ENCODE peak calls at places on chromosome 7, in ten cellular contexts. Z is RWPE1; G is stimulated activated CD4-positive, alpha-beta T cell treated with anti-CD3 and anti-CD28 coated beads, Interleukin-15, amount 100 ng/mL, for 48 hours; K is NCI-H460; R is cardiac fibroblast; A is neuronal stem cell; Q is skeletal muscle cell; O is GM19239; W is OCI-M1; E is naive thymus-derived CD8-positive, alpha-beta T cell. P is an unnamed sample.

GRCh38 chr7:94511763-94512162 is 2.2 kb downstream of the CASD1 start:
- DNase-seq in Z (peak), G (no peak), K (no peak), R (no peak), A (no peak), Q (no peak), O (no peak), W (no peak), E (no peak), P (no peak)

GRCh38 chr7:40447345-40447744 is 312.5 kb downstream of the SUGCT start:
- DNase-seq in Z (no peak), G (no peak), K (no peak), R (no peak), A (no peak), Q (no peak), O (no peak), W (peak), E (no peak), P (no peak)

GRCh38 chr7:116417593-116418345 is 81.8 kb upstream of the CAV2 start:
- DNase-seq in Z (no peak), G (no peak), K (peak), R (no peak), A (no peak), Q (no peak), O (no peak), W (peak), E (no peak), P (no peak)

GRCh38 chr7:47227762-47228177 is 354.1 kb downstream of the TNS3 start:
- DNase-seq in Z (no peak), G (no peak), K (no peak), R (peak), A (no peak), Q (peak), O (no peak), W (peak), E (no peak), P (peak)

GRCh38 chr7:103504505-103505135 is 58.6 kb upstream of the SLC26A5 start:
- DNase-seq in Z (no peak), G (no peak), K (no peak), R (no peak), A (no peak), Q (no peak), O (no peak), W (peak), E (no peak), P (no peak)

GRCh38 chr7:69173341-69173740 is 424.9 kb upstream of the AUTS2 start:
- DNase-seq in Z (no peak), G (no peak), K (no peak), R (no peak), A (no peak), Q (no peak), O (no peak), W (no peak), E (no peak), P (no peak)

GRCh38 chr7:29878081-29878688 is 71.9 kb downstream of the WIPF3 start:
- DNase-seq in Z (peak), G (no peak), K (peak), R (peak), A (no peak), Q (no peak), O (no peak), W (peak), E (peak), P (peak)

GRCh38 chr7:112001089-112001826 is 204.9 kb downstream of the DOCK4 start:
- DNase-seq in Z (peak), G (no peak), K (peak), R (peak), A (no peak), Q (peak), O (no peak), W (no peak), E (no peak), P (no peak)

GRCh38 chr7:156544919-156545715 is 95.5 kb upstream of the RNF32 start:
- DNase-seq in Z (no peak), G (no peak), K (no peak), R (no peak), A (no peak), Q (no peak), O (no peak), W (no peak), E (no peak), P (no peak)

GRCh38 chr7:80488406-80488805 is 23.5 kb downstream of the GNAT3 start:
- DNase-seq in Z (no peak), G (no peak), K (no peak), R (peak), A (no peak), Q (no peak), O (no peak), W (no peak), E (no peak), P (no peak)

GRCh38 chr7:71486856-71487628 is 355.1 kb downstream of the GALNT17 start:
- DNase-seq in Z (no peak), G (no peak), K (peak), R (peak), A (no peak), Q (peak), O (no peak), W (no peak), E (no peak), P (no peak)

GRCh38 chr7:36346260-36346831 is 43.3 kb upstream of the ANLN start:
- DNase-seq in Z (no peak), G (no peak), K (no peak), R (peak), A (no peak), Q (peak), O (no peak), W (no peak), E (no peak), P (no peak)

GRCh38 chr7:2138146-2138765 is 94.5 kb downstream of the MAD1L1 start:
- DNase-seq in Z (no peak), G (peak), K (no peak), R (no peak), A (no peak), Q (no peak), O (peak), W (no peak), E (peak), P (peak)

GRCh38 chr7:143288836-143289235 is 685 bp downstream of the CASP2 start:
- DNase-seq in Z (no peak), G (no peak), K (no peak), R (peak), A (no peak), Q (no peak), O (no peak), W (peak), E (peak), P (no peak)

GRCh38 chr7:121023683-121024507 is 35.4 kb downstream of the CPED1 start:
- DNase-seq in Z (no peak), G (no peak), K (no peak), R (no peak), A (no peak), Q (no peak), O (no peak), W (no peak), E (no peak), P (no peak)

GRCh38 chr7:135718794-135719436 is 9.1 kb downstream of the SLC13A4 start:
- DNase-seq in Z (no peak), G (no peak), K (no peak), R (no peak), A (peak), Q (no peak), O (no peak), W (no peak), E (no peak), P (no peak)

GRCh38 chr7:81268551-81268950 is 349.7 kb upstream of the SEMA3C start:
- DNase-seq in Z (no peak), G (no peak), K (no peak), R (no peak), A (no peak), Q (no peak), O (no peak), W (peak), E (no peak), P (no peak)

GRCh38 chr7:80870806-80871205 is 48.0 kb downstream of the SEMA3C start:
- DNase-seq in Z (no peak), G (no peak), K (no peak), R (no peak), A (no peak), Q (no peak), O (no peak), W (no peak), E (no peak), P (no peak)

GRCh38 chr7:153061913-153062528 is 302.5 kb downstream of the ACTR3B start:
- DNase-seq in Z (no peak), G (no peak), K (peak), R (no peak), A (peak), Q (no peak), O (no peak), W (peak), E (no peak), P (no peak)

GRCh38 chr7:102064361-102065025 is 222.2 kb upstream of the SH2B2 start:
- DNase-seq in Z (peak), G (no peak), K (no peak), R (peak), A (no peak), Q (no peak), O (no peak), W (no peak), E (no peak), P (no peak)

GRCh38 chr7:134552105-134552504 is 3.2 kb downstream of the AKR1B15 start:
- DNase-seq in Z (no peak), G (no peak), K (no peak), R (peak), A (no peak), Q (no peak), O (no peak), W (no peak), E (no peak), P (no peak)

GRCh38 chr7:3307437-3307836 is 6.4 kb downstream of the SDK1 start:
- DNase-seq in Z (no peak), G (no peak), K (no peak), R (no peak), A (no peak), Q (no peak), O (no peak), W (no peak), E (no peak), P (no peak)

GRCh38 chr7:76244781-76245391 is 43.2 kb downstream of the SRRM3 start:
- DNase-seq in Z (no peak), G (no peak), K (no peak), R (no peak), A (no peak), Q (no peak), O (no peak), W (no peak), E (no peak), P (no peak)

GRCh38 chr7:50920031-50920635 is 137.4 kb upstream of the GRB10 start:
- DNase-seq in Z (no peak), G (no peak), K (no peak), R (no peak), A (no peak), Q (no peak), O (no peak), W (no peak), E (no peak), P (no peak)

GRCh38 chr7:146635200-146636032 is 518.8 kb downstream of the CNTNAP2 start:
- DNase-seq in Z (no peak), G (no peak), K (no peak), R (no peak), A (peak), Q (no peak), O (no peak), W (no peak), E (no peak), P (no peak)

GRCh38 chr7:105046414-105046813 is 32.4 kb downstream of the KMT2E start:
- DNase-seq in Z (peak), G (no peak), K (no peak), R (peak), A (no peak), Q (peak), O (no peak), W (no peak), E (no peak), P (no peak)

GRCh38 chr7:96669812-96670211 is 39.8 kb downstream of the SEM1 start:
- DNase-seq in Z (peak), G (no peak), K (no peak), R (no peak), A (no peak), Q (no peak), O (no peak), W (no peak), E (no peak), P (no peak)

GRCh38 chr7:112594397-112594796 is 113.6 kb downstream of the LSMEM1 start:
- DNase-seq in Z (no peak), G (no peak), K (no peak), R (peak), A (no peak), Q (peak), O (no peak), W (no peak), E (no peak), P (no peak)

GRCh38 chr7:128399991-128400390 is 9.8 kb downstream of the IMPDH1 start:
- DNase-seq in Z (no peak), G (no peak), K (no peak), R (no peak), A (no peak), Q (no peak), O (no peak), W (no peak), E (no peak), P (no peak)

GRCh38 chr7:27608776-27609495 is 53.7 kb downstream of the HIBADH start:
- DNase-seq in Z (no peak), G (no peak), K (no peak), R (peak), A (no peak), Q (no peak), O (no peak), W (peak), E (no peak), P (no peak)

GRCh38 chr7:38222481-38223096 is 44.5 kb downstream of the STARD3NL start:
- DNase-seq in Z (peak), G (no peak), K (peak), R (peak), A (peak), Q (peak), O (peak), W (peak), E (peak), P (peak)

GRCh38 chr7:129824291-129825004 is 128.3 kb downstream of the UBE2H start:
- DNase-seq in Z (no peak), G (no peak), K (no peak), R (no peak), A (no peak), Q (no peak), O (no peak), W (no peak), E (no peak), P (no peak)

GRCh38 chr7:92714767-92715166 is 121.6 kb downstream of the CDK6 start:
- DNase-seq in Z (no peak), G (no peak), K (no peak), R (no peak), A (no peak), Q (no peak), O (no peak), W (no peak), E (no peak), P (no peak)

GRCh38 chr7:86942995-86943394 is 116.5 kb downstream of the ELAPOR2 start:
- DNase-seq in Z (no peak), G (no peak), K (no peak), R (no peak), A (no peak), Q (no peak), O (no peak), W (peak), E (no peak), P (no peak)

GRCh38 chr7:26202019-26202985 is 757 bp downstream of the CBX3 start:
- DNase-seq in Z (no peak), G (no peak), K (no peak), R (peak), A (no peak), Q (no peak), O (no peak), W (peak), E (peak), P (peak)

GRCh38 chr7:2807846-2808772 is 36.0 kb downstream of the GNA12 start:
- DNase-seq in Z (no peak), G (no peak), K (no peak), R (no peak), A (no peak), Q (no peak), O (no peak), W (no peak), E (no peak), P (no peak)

P was measured in germinal center.